ENCODE peak calls at places on chromosomes 5 and 9, in six cellular contexts. P is EL; D is GM23248; G is activated CD4-positive, alpha-beta T cell treated with anti-CD3 and anti-CD28 coated beads, Interleukin-2, amount 50 U/mL, for 1 hour; B is activated naive CD4-positive, alpha-beta T cell treated with anti-CD3 and anti-CD28 coated beads, Interleukin-2, amount 50 U/mL, for 72 hours; Q is KBM-7. F is an unnamed sample.

GRCh38 chr9:136614372-136614922 is 48.3 kb upstream of the EGFL7 start:
- DNase-seq in G (no peak), Q (no peak), P (peak; percentile 88), D (peak; percentile 23), B (no peak), F (no peak)

GRCh38 chr9:132744881-132745761 is 74.9 kb downstream of the GTF3C4 start:
- DNase-seq in P (no peak), D (peak; percentile 25), Q (no peak), B (no peak), G (no peak), F (peak; percentile 73)

GRCh38 chr9:112174965-112175795 is at the start of gene SUSD1:
- DNase-seq in B (peak; percentile 41), D (peak; percentile 49), P (peak; percentile 31), Q (peak; percentile 49), G (peak; percentile 35), F (peak; percentile 16)

GRCh38 chr9:133701321-133701980 is 36.7 kb downstream of the SARDH start:
- DNase-seq in B (peak; percentile 50), G (peak; percentile 48), P (no peak), D (peak; percentile 43), Q (no peak), F (peak; percentile 74)

GRCh38 chr5:36392818-36393217 is 91.1 kb upstream of the RANBP3L start:
- DNase-seq in P (peak; percentile 78), D (peak; percentile 89), G (no peak), Q (no peak), B (no peak), F (peak; percentile 17)

GRCh38 chr9:137147793-137148160 is 8.8 kb downstream of the GRIN1 start:
- DNase-seq in B (no peak), G (no peak), Q (no peak), D (no peak), P (no peak), F (no peak)

GRCh38 chr9:91489391-91489899 is 65.8 kb upstream of the NFIL3 start:
- DNase-seq in B (no peak), G (no peak), P (no peak), D (peak; percentile 88), Q (no peak), F (no peak)

GRCh38 chr9:78574354-78575036 is 277.6 kb downstream of the PSAT1 start:
- DNase-seq in P (no peak), D (no peak), Q (no peak), G (no peak), B (no peak), F (no peak)

GRCh38 chr5:1564182-1564748 is 40.5 kb upstream of the LPCAT1 start:
- DNase-seq in G (no peak), P (peak; percentile 77), B (no peak), Q (no peak), D (peak; percentile 83), F (no peak)

GRCh38 chr5:57738787-57739186 is 256.2 kb upstream of the ACTBL2 start:
- DNase-seq in G (no peak), P (no peak), B (no peak), Q (no peak), D (no peak), F (no peak)

GRCh38 chr9:85508616-85509015 is 233.1 kb downstream of the AGTPBP1 start:
- DNase-seq in G (no peak), B (no peak), D (no peak), P (no peak), Q (peak; percentile 5), F (peak; percentile 14)

GRCh38 chr5:92353107-92354030 is 970.3 kb upstream of the ARRDC3 start:
- DNase-seq in D (peak; percentile 56), Q (no peak), B (no peak), G (no peak), P (peak; percentile 58), F (no peak)

GRCh38 chr9:34502471-34503335 is 20.1 kb downstream of the ENHO start:
- DNase-seq in P (no peak), D (no peak), Q (no peak), B (no peak), G (no peak), F (no peak)

GRCh38 chr9:108325406-108325805 is 530.4 kb downstream of the ACTL7B start:
- DNase-seq in D (no peak), G (no peak), P (no peak), Q (no peak), B (no peak), F (no peak)

GRCh38 chr5:168713051-168713450 is 133.9 kb upstream of the PANK3 start:
- DNase-seq in G (no peak), B (no peak), P (no peak), D (peak; percentile 4), Q (no peak), F (no peak)

GRCh38 chr5:51908215-51908614 is 525.0 kb downstream of the ISL1 start:
- DNase-seq in D (no peak), Q (no peak), P (no peak), B (no peak), G (no peak), F (no peak)

GRCh38 chr5:116388564-116389258 is 185.9 kb downstream of the SEMA6A start:
- DNase-seq in P (no peak), G (no peak), B (no peak), Q (no peak), D (no peak), F (no peak)

GRCh38 chr9:70049236-70049635 is 5.6 kb downstream of the MAMDC2 start:
- DNase-seq in P (peak; percentile 84), D (peak; percentile 76), B (no peak), G (no peak), Q (no peak), F (peak; percentile 53)

GRCh38 chr9:34588671-34589370 is 703 bp downstream of the CNTFR start:
- DNase-seq in B (no peak), D (no peak), Q (no peak), P (no peak), G (no peak), F (peak; percentile 39)

GRCh38 chr5:92687793-92688467 is 893.1 kb downstream of the NR2F1-AS1 start:
- DNase-seq in G (no peak), Q (peak; percentile 2), D (peak; percentile 41), P (peak; percentile 47), B (no peak), F (peak; percentile 65)

GRCh38 chr5:169856571-169856970 is 123.7 kb downstream of the INSYN2B start:
- DNase-seq in G (no peak), D (peak; percentile 95), Q (no peak), B (no peak), P (peak; percentile 76), F (no peak)

GRCh38 chr5:173984218-173984617 is 4.8 kb upstream of the C5orf47 start:
- DNase-seq in Q (no peak), G (no peak), D (peak; percentile 32), P (peak; percentile 26), B (no peak), F (peak; percentile 58)

GRCh38 chr5:139474815-139475791 is 4.3 kb downstream of the SMIM33 start:
- DNase-seq in D (peak; percentile 56), B (no peak), G (no peak), Q (peak; percentile 97), P (peak; percentile 68), F (peak; percentile 96)

GRCh38 chr9:130263601-130264413 is 1.8 kb upstream of the HMCN2 start:
- DNase-seq in Q (no peak), P (peak; percentile 9), B (no peak), D (peak; percentile 32), G (no peak), F (peak; percentile 26)

GRCh38 chr5:54184797-54185196 is 125.6 kb downstream of the ARL15 start:
- DNase-seq in B (no peak), D (no peak), P (no peak), Q (no peak), G (no peak), F (no peak)

GRCh38 chr9:16509946-16510504 is 360.4 kb downstream of the BNC2 start:
- DNase-seq in P (peak; percentile 78), G (no peak), D (peak; percentile 54), Q (no peak), B (no peak), F (no peak)

GRCh38 chr5:54547711-54548250 is 30.2 kb downstream of the SNX18 start:
- DNase-seq in G (no peak), D (peak; percentile 64), Q (no peak), B (no peak), P (peak; percentile 74), F (no peak)

GRCh38 chr9:127131871-127132270 is 9.4 kb upstream of the ANGPTL2 start:
- DNase-seq in Q (no peak), P (peak; percentile 89), D (peak; percentile 73), G (no peak), B (no peak), F (no peak)

GRCh38 chr5:51373880-51374523 is 9.2 kb upstream of the ISL1 start:
- DNase-seq in D (no peak), P (no peak), G (no peak), B (no peak), Q (no peak), F (no peak)

GRCh38 chr5:86929123-86929766 is 311.5 kb downstream of the COX7C start:
- DNase-seq in D (no peak), G (no peak), Q (no peak), P (no peak), B (no peak), F (no peak)

GRCh38 chr5:160167623-160168165 is 48.4 kb upstream of the PWWP2A start:
- DNase-seq in P (no peak), D (no peak), Q (no peak), G (no peak), B (no peak), F (no peak)

GRCh38 chr5:85951707-85952210 is 666.0 kb upstream of the COX7C start:
- DNase-seq in G (no peak), P (no peak), Q (no peak), B (no peak), D (no peak), F (no peak)

F was measured in NCI-H524.